ENCODE peak calls at places on chromosomes 16 and 17, in five cellular contexts. One of them, this sample, is unnamed.

GRCh38 chr17:31061678-31062077 is 33.1 kb upstream of the NF1 start:
- DNase-seq in activated CD4-positive, alpha-beta T cell treated with anti-CD3 and anti-CD28 coated beads, Interleukin-2, amount 50 U/mL, for 4 hours: no peak
- DNase-seq in HepG2: no peak
- DNase-seq in posterior cingulate gyrus: no peak
- DNase-seq in NCI-H1930: no peak
- DNase-seq in this sample: no peak

GRCh38 chr16:24309222-24309905 is 53.2 kb downstream of the CACNG3 start:
- DNase-seq in activated CD4-positive, alpha-beta T cell treated with anti-CD3 and anti-CD28 coated beads, Interleukin-2, amount 50 U/mL, for 4 hours: no peak
- DNase-seq in HepG2: peak; percentile 50
- DNase-seq in posterior cingulate gyrus: no peak
- DNase-seq in NCI-H1930: no peak
- DNase-seq in this sample: no peak

GRCh38 chr17:27575912-27576252 is 55.1 kb upstream of the LGALS9 start:
- DNase-seq in activated CD4-positive, alpha-beta T cell treated with anti-CD3 and anti-CD28 coated beads, Interleukin-2, amount 50 U/mL, for 4 hours: no peak
- DNase-seq in HepG2: no peak
- DNase-seq in posterior cingulate gyrus: no peak
- DNase-seq in NCI-H1930: no peak
- DNase-seq in this sample: no peak

GRCh38 chr17:40886090-40886489 is 1.0 kb upstream of the KRT20 start:
- DNase-seq in activated CD4-positive, alpha-beta T cell treated with anti-CD3 and anti-CD28 coated beads, Interleukin-2, amount 50 U/mL, for 4 hours: no peak
- DNase-seq in HepG2: no peak
- DNase-seq in posterior cingulate gyrus: no peak
- DNase-seq in NCI-H1930: no peak
- DNase-seq in this sample: no peak

GRCh38 chr17:40366076-40366860 is 1.7 kb upstream of the GJD3 start:
- DNase-seq in activated CD4-positive, alpha-beta T cell treated with anti-CD3 and anti-CD28 coated beads, Interleukin-2, amount 50 U/mL, for 4 hours: no peak
- DNase-seq in HepG2: no peak
- DNase-seq in posterior cingulate gyrus: no peak
- DNase-seq in NCI-H1930: no peak
- DNase-seq in this sample: no peak

GRCh38 chr17:73643012-73643845 is 1.0 kb downstream of the SDK2 start:
- DNase-seq in activated CD4-positive, alpha-beta T cell treated with anti-CD3 and anti-CD28 coated beads, Interleukin-2, amount 50 U/mL, for 4 hours: peak; percentile 22
- DNase-seq in HepG2: no peak
- DNase-seq in posterior cingulate gyrus: peak; percentile 52
- DNase-seq in NCI-H1930: no peak
- DNase-seq in this sample: peak; percentile 29

GRCh38 chr16:49351119-49351518 is 22.5 kb upstream of the C16orf78 start:
- DNase-seq in activated CD4-positive, alpha-beta T cell treated with anti-CD3 and anti-CD28 coated beads, Interleukin-2, amount 50 U/mL, for 4 hours: no peak
- DNase-seq in HepG2: no peak
- DNase-seq in posterior cingulate gyrus: no peak
- DNase-seq in NCI-H1930: no peak
- DNase-seq in this sample: no peak

GRCh38 chr17:77417575-77417974 is 276.8 kb downstream of the SEC14L1 start:
- DNase-seq in activated CD4-positive, alpha-beta T cell treated with anti-CD3 and anti-CD28 coated beads, Interleukin-2, amount 50 U/mL, for 4 hours: no peak
- DNase-seq in HepG2: peak; percentile 64
- DNase-seq in posterior cingulate gyrus: no peak
- DNase-seq in NCI-H1930: no peak
- DNase-seq in this sample: no peak

GRCh38 chr17:82952019-82952418 is 112.2 kb upstream of the ZNF750 start:
- DNase-seq in activated CD4-positive, alpha-beta T cell treated with anti-CD3 and anti-CD28 coated beads, Interleukin-2, amount 50 U/mL, for 4 hours: no peak
- DNase-seq in HepG2: no peak
- DNase-seq in posterior cingulate gyrus: no peak
- DNase-seq in NCI-H1930: no peak
- DNase-seq in this sample: no peak

GRCh38 chr17:49290690-49291326 is 60.2 kb upstream of the PHOSPHO1 start:
- DNase-seq in activated CD4-positive, alpha-beta T cell treated with anti-CD3 and anti-CD28 coated beads, Interleukin-2, amount 50 U/mL, for 4 hours: no peak
- DNase-seq in HepG2: peak; percentile 28
- DNase-seq in posterior cingulate gyrus: no peak
- DNase-seq in NCI-H1930: no peak
- DNase-seq in this sample: peak; percentile 45